ENCODE peak calls at places on chromosomes 13 and 19, in ten cellular contexts. D, Q, I, F, Y, X, B, R, H and C are unnamed samples.

GRCh38 chr19:57560049-57560491 is 407 bp upstream of the ZNF550 start:
- DNase-seq in Y (peak; percentile 49), D (peak; percentile 22), R (no peak), X (peak; percentile 29), I (peak; percentile 73), B (no peak), Q (no peak), F (no peak), H (no peak), C (peak; percentile 61)

GRCh38 chr19:54204767-54205468 is 4.3 kb downstream of the RPS9 start:
- DNase-seq in H (no peak), X (no peak), R (no peak), Q (no peak), D (no peak), F (no peak), Y (no peak), B (no peak), I (no peak), C (no peak)

GRCh38 chr19:54009440-54009839 is 18.0 kb downstream of the CACNG6 start:
- DNase-seq in F (no peak), Q (no peak), B (no peak), Y (no peak), D (no peak), R (no peak), X (no peak), H (no peak), I (no peak), C (no peak)

GRCh38 chr19:6713773-6714692 is 6.4 kb downstream of the C3 start:
- DNase-seq in F (no peak), Q (no peak), Y (no peak), B (no peak), X (no peak), D (no peak), H (no peak), I (no peak), R (peak; percentile 38), C (no peak)

GRCh38 chr13:110705826-110706569 is at the start of gene CARS2:
- DNase-seq in F (peak; percentile 97), R (peak; percentile 99), X (peak; percentile 95), D (peak; percentile 98), H (peak; percentile 88), I (peak; percentile 99), B (peak; percentile 99), Y (peak; percentile 97), Q (peak; percentile 80), C (peak; percentile 81)

GRCh38 chr13:54029226-54029625 is 1000.6 kb downstream of the OLFM4 start:
- DNase-seq in Y (no peak), Q (peak; percentile 21), D (no peak), R (no peak), F (no peak), H (no peak), I (no peak), B (no peak), X (no peak), C (no peak)

GRCh38 chr13:113364933-113365371 is 1.0 kb upstream of the GRTP1 start:
- DNase-seq in D (no peak), R (no peak), I (peak; percentile 2), X (peak; percentile 68), H (no peak), B (peak; percentile 88), Q (no peak), F (no peak), Y (no peak), C (no peak)

GRCh38 chr13:28394422-28394821 is 100.5 kb downstream of the FLT1 start:
- DNase-seq in Q (no peak), H (no peak), F (no peak), Y (no peak), I (no peak), R (no peak), D (no peak), B (no peak), X (no peak), C (no peak)

GRCh38 chr19:35715355-35715809 is 2.4 kb upstream of the KMT2B start:
- DNase-seq in R (no peak), Y (no peak), X (no peak), D (no peak), H (no peak), Q (no peak), I (no peak), B (no peak), F (no peak), C (no peak)
- H3K4me3 ChIP-seq in R (peak overlapping the region; percentile 85), Y (peak overlapping the region; percentile 75), X (no peak overlapping the region), D (peak overlapping the region; percentile 85), H (peak overlapping the region; percentile 94), Q (peak overlapping the region; percentile 82), I (no peak overlapping the region), B (no peak overlapping the region), F (peak overlapping the region; percentile 72), C (no peak overlapping the region)

DNA sequence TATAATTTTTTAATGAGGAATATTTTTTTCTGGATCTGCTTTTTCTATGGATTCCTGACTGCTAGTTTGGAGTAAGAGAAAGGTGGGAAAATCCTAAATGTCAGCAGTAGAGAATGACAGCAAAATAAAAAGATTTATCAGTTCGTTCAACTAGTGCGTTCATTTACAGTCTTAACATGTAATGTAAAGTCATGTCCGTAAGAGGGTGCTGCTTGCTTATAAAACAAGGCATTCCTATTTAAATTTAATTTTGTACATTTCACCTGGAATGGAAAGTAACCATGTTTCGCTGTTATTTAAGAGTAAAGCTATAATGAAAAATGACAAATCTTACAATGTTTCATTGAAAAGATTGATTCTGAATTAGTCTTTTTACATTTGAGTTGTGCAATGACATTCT is 76.6 kb downstream of the ZMYM2 start:
- DNase-seq in I (peak; percentile 7), Q (no peak), F (no peak), H (no peak), Y (no peak), X (no peak), B (no peak), R (no peak), D (no peak), C (no peak)
- TF ChIP-seq CTCF in I (peak; percentile 5), Q (no peak), F (no peak), H (no peak), Y (peak; percentile 46), X (no peak), B (no peak), R (peak; percentile 24), D (no peak), C (no peak)

GRCh38 chr19:46634045-46634655 is 1.9 kb downstream of the GNG8 start:
- DNase-seq in I (peak; percentile 85), Q (no peak), H (peak; percentile 79), Y (peak; percentile 80), B (peak; percentile 97), D (peak; percentile 90), F (peak; percentile 89), R (peak; percentile 99), X (peak; percentile 85), C (no peak)

GRCh38 chr19:46637224-46637623 is 1.2 kb upstream of the GNG8 start:
- DNase-seq in X (no peak), F (no peak), H (peak; percentile 42), Q (no peak), R (no peak), D (no peak), B (no peak), Y (no peak), I (no peak), C (no peak)

GRCh38 chr19:46635920-46636761 is at the start of gene GNG8:
- DNase-seq in D (no peak), F (no peak), B (no peak), R (peak; percentile 76), Q (no peak), I (no peak), H (no peak), X (no peak), Y (no peak), C (no peak)

GRCh38 chr19:46633130-46633529 is 2.9 kb downstream of the GNG8 start:
- DNase-seq in X (no peak), B (no peak), R (no peak), D (no peak), Y (no peak), I (no peak), H (no peak), Q (no peak), F (no peak), C (no peak)

DNA sequence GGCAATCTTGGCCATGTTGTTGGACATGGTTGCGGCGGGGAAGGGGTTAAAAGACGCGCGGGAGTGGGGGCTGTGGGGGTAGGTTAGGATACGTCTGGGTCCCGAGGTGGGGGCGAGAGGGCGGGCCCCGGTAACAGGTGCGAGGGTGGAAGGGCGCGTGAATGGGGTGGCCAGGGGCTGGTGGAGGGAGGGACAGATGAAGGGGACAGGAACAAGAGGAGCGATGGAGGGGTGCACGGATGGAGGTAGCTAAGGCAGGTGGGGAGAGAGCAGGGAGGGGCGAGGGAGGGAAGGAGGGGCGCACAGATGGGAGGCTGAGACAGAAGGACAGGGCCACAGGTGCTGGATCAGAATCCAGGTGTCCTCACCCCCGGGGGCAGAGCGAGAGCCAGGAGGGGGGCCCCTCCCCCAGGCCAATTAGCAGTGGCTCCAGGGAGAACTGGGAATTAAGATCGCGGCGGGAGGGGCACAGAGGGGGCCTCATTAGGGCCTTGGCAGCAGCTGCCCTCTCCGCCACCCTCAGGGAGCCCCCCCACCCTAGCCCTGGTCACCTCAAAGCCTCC is 1.3 kb downstream of the GNG8 start:
- DNase-seq in X (no peak), H (no peak), F (no peak), Y (no peak), Q (no peak), I (no peak), D (no peak), R (peak; percentile 70), B (no peak), C (no peak)
- H3K4me3 ChIP-seq in X (peak overlapping the region; percentile 4), H (peak overlapping the region; percentile 69), F (peak overlapping the region; percentile 31), Y (peak overlapping the region; percentile 43), Q (peak overlapping the region; percentile 63), I (peak overlapping the region; percentile 25), D (peak overlapping the region; percentile 46), R (peak overlapping the region; percentile 53), B (no peak overlapping the region), C (peak overlapping the region; percentile 36)

DNA sequence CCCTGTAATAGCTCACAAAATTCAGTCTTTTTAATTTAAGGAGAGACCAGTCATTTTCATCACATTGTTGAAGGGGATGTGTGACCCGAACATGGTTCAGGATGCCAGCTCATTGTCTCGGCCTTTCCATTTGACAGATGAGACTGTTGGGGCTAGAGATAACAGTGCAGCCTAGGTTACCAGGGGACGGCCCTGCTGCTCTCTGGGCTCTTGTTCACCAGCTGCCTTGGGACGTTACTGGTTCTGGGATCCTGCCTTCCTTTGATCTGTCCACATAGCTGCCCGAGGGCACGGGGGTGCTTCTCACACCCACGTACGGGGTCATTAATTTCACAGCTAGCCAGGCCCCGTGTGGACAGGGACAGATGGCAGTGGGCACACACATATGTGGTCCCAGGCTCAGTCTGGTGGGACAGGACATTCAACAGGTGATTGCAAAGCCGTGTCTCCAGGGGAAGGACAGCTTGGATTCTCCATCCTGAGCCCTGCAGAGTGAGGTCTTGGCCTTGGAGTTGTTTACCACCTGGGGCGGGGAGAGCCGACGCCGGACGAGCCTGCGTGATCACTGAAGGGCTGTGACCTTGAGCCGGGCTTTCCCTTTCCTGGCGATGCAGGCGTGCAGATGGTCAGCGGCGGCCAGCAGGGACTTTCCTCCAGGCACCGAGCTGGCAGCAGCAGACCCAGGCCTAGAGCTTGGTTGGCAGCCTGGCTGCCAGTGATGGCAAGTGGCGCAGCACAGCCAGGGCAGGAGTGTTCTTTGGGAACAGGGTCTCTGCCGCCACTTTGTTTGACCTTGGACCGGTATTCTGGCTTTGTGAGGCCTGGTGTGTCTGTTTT is 26.7 kb upstream of the NPAS1 start:
- DNase-seq in X (peak; percentile 81), R (peak; percentile 37), I (no peak), Y (peak; percentile 63), D (no peak), H (no peak), F (no peak), B (no peak), Q (no peak), C (no peak)
- TF ChIP-seq CTCF in X (peak; percentile 10), R (no peak), I (no peak), Y (no peak), D (no peak), H (no peak), F (no peak), B (no peak), Q (no peak), C (no peak)